ENCODE peak calls at places on chromosomes 16 and 17, in nine cellular contexts. One of them, this sample, is unnamed. For H3K27me3, the result is how much of the 10 kb centered on the place peaks cover.

GRCh38 chr17:78400581-78401240 is 22.3 kb downstream of the PGS1 start:
- ATAC-seq in upper lobe of right lung: no peak
- ATAC-seq in left lung: no peak
- ATAC-seq in lower lobe of right lung: no peak
- ATAC-seq in CD8-positive, alpha-beta T cell: no peak
- ATAC-seq in naive thymus-derived CD4-positive, alpha-beta T cell: no peak
- ATAC-seq in pancreas: no peak
- ATAC-seq in psoas muscle: no peak
- ATAC-seq in heart right ventricle: no peak
- ATAC-seq in this sample: no peak

GRCh38 chr17:31537558-31537957 is 146.1 kb downstream of the RAB11FIP4 start:
- ATAC-seq in upper lobe of right lung: no peak
- ATAC-seq in left lung: no peak
- ATAC-seq in lower lobe of right lung: peak
- ATAC-seq in CD8-positive, alpha-beta T cell: no peak
- ATAC-seq in naive thymus-derived CD4-positive, alpha-beta T cell: no peak
- ATAC-seq in pancreas: peak
- ATAC-seq in psoas muscle: no peak
- ATAC-seq in heart right ventricle: no peak
- ATAC-seq in this sample: peak

GRCh38 chr17:35529868-35530267 is 7.6 kb downstream of the SLFN12L start:
- ATAC-seq in upper lobe of right lung: no peak
- ATAC-seq in left lung: no peak
- ATAC-seq in lower lobe of right lung: no peak
- ATAC-seq in CD8-positive, alpha-beta T cell: peak
- ATAC-seq in naive thymus-derived CD4-positive, alpha-beta T cell: peak
- ATAC-seq in pancreas: no peak
- ATAC-seq in psoas muscle: no peak
- ATAC-seq in heart right ventricle: no peak
- ATAC-seq in this sample: no peak

GRCh38 chr16:55292491-55292890 is 31.5 kb upstream of the IRX6 start:
- ATAC-seq in upper lobe of right lung: no peak
- ATAC-seq in left lung: no peak
- ATAC-seq in lower lobe of right lung: no peak
- ATAC-seq in CD8-positive, alpha-beta T cell: no peak
- ATAC-seq in naive thymus-derived CD4-positive, alpha-beta T cell: no peak
- ATAC-seq in pancreas: no peak
- ATAC-seq in psoas muscle: no peak
- ATAC-seq in heart right ventricle: no peak
- ATAC-seq in this sample: no peak

GRCh38 chr17:18382441-18383078 is 5.0 kb downstream of the EVPLL start:
- ATAC-seq in upper lobe of right lung: no peak
- ATAC-seq in left lung: no peak
- ATAC-seq in lower lobe of right lung: no peak
- ATAC-seq in CD8-positive, alpha-beta T cell: no peak
- ATAC-seq in naive thymus-derived CD4-positive, alpha-beta T cell: no peak
- ATAC-seq in pancreas: no peak
- ATAC-seq in psoas muscle: no peak
- ATAC-seq in heart right ventricle: no peak
- ATAC-seq in this sample: no peak

GRCh38 chr17:8153550-8153956 is 1.3 kb upstream of the PER1 start:
- ATAC-seq in upper lobe of right lung: peak
- ATAC-seq in left lung: peak
- ATAC-seq in lower lobe of right lung: peak
- ATAC-seq in CD8-positive, alpha-beta T cell: no peak
- ATAC-seq in naive thymus-derived CD4-positive, alpha-beta T cell: no peak
- ATAC-seq in pancreas: peak
- ATAC-seq in psoas muscle: peak
- ATAC-seq in heart right ventricle: peak
- ATAC-seq in this sample: no peak

GRCh38 chr16:87681990-87682570 is 79.8 kb downstream of the JPH3 start:
- ATAC-seq in upper lobe of right lung: no peak
- ATAC-seq in left lung: peak
- ATAC-seq in lower lobe of right lung: no peak
- ATAC-seq in CD8-positive, alpha-beta T cell: peak
- ATAC-seq in naive thymus-derived CD4-positive, alpha-beta T cell: peak
- ATAC-seq in pancreas: no peak
- ATAC-seq in psoas muscle: no peak
- ATAC-seq in heart right ventricle: no peak
- ATAC-seq in this sample: no peak

GRCh38 chr16:89657442-89658220 is at the start of the genes CHMP1A and SPATA33:
- ATAC-seq in upper lobe of right lung: peak
- ATAC-seq in left lung: peak
- ATAC-seq in lower lobe of right lung: peak
- ATAC-seq in CD8-positive, alpha-beta T cell: peak
- ATAC-seq in naive thymus-derived CD4-positive, alpha-beta T cell: peak
- ATAC-seq in pancreas: peak
- ATAC-seq in psoas muscle: peak
- ATAC-seq in heart right ventricle: peak
- ATAC-seq in this sample: peak

GRCh38 chr17:65198653-65199382 is 61.6 kb downstream of the RGS9 start:
- ATAC-seq in upper lobe of right lung: peak
- ATAC-seq in left lung: peak
- ATAC-seq in lower lobe of right lung: peak
- ATAC-seq in CD8-positive, alpha-beta T cell: peak
- ATAC-seq in naive thymus-derived CD4-positive, alpha-beta T cell: peak
- ATAC-seq in pancreas: peak
- ATAC-seq in psoas muscle: peak
- ATAC-seq in heart right ventricle: peak
- ATAC-seq in this sample: no peak

GRCh38 chr17:20071824-20072691 is 62.9 kb downstream of the SPECC1 start:
- ATAC-seq in upper lobe of right lung: no peak
- ATAC-seq in left lung: no peak
- ATAC-seq in lower lobe of right lung: no peak
- ATAC-seq in CD8-positive, alpha-beta T cell: no peak
- ATAC-seq in naive thymus-derived CD4-positive, alpha-beta T cell: no peak
- ATAC-seq in pancreas: no peak
- ATAC-seq in psoas muscle: no peak
- ATAC-seq in heart right ventricle: no peak
- ATAC-seq in this sample: no peak

GRCh38 chr16:57382535-57383275 is 10.4 kb downstream of the CX3CL1 start:
- ATAC-seq in upper lobe of right lung: no peak
- ATAC-seq in left lung: no peak
- ATAC-seq in lower lobe of right lung: no peak
- ATAC-seq in CD8-positive, alpha-beta T cell: no peak
- ATAC-seq in naive thymus-derived CD4-positive, alpha-beta T cell: no peak
- ATAC-seq in pancreas: no peak
- ATAC-seq in psoas muscle: no peak
- ATAC-seq in heart right ventricle: no peak
- ATAC-seq in this sample: no peak

GRCh38 chr16:89312194-89312593 is 94.7 kb downstream of the ZNF778 start:
- ATAC-seq in upper lobe of right lung: no peak
- ATAC-seq in left lung: no peak
- ATAC-seq in lower lobe of right lung: peak
- ATAC-seq in CD8-positive, alpha-beta T cell: no peak
- ATAC-seq in naive thymus-derived CD4-positive, alpha-beta T cell: no peak
- ATAC-seq in pancreas: no peak
- ATAC-seq in psoas muscle: peak
- ATAC-seq in heart right ventricle: no peak
- ATAC-seq in this sample: no peak

GRCh38 chr17:74601944-74602572 is 10.0 kb upstream of the CD300LD start:
- ATAC-seq in upper lobe of right lung: peak
- ATAC-seq in left lung: peak
- ATAC-seq in lower lobe of right lung: peak
- ATAC-seq in CD8-positive, alpha-beta T cell: no peak
- ATAC-seq in naive thymus-derived CD4-positive, alpha-beta T cell: peak
- ATAC-seq in pancreas: peak
- ATAC-seq in psoas muscle: peak
- ATAC-seq in heart right ventricle: no peak
- ATAC-seq in this sample: no peak

GRCh38 chr16:80324371-80324770 is 216.4 kb upstream of the DYNLRB2 start:
- ATAC-seq in upper lobe of right lung: no peak
- ATAC-seq in left lung: no peak
- ATAC-seq in lower lobe of right lung: no peak
- ATAC-seq in CD8-positive, alpha-beta T cell: no peak
- ATAC-seq in naive thymus-derived CD4-positive, alpha-beta T cell: no peak
- ATAC-seq in pancreas: no peak
- ATAC-seq in psoas muscle: no peak
- ATAC-seq in heart right ventricle: no peak
- ATAC-seq in this sample: no peak

GRCh38 chr16:69607674-69608073 is 41.9 kb downstream of the NFAT5 start:
- ATAC-seq in upper lobe of right lung: no peak
- ATAC-seq in left lung: no peak
- ATAC-seq in lower lobe of right lung: no peak
- ATAC-seq in CD8-positive, alpha-beta T cell: no peak
- ATAC-seq in naive thymus-derived CD4-positive, alpha-beta T cell: no peak
- ATAC-seq in pancreas: no peak
- ATAC-seq in psoas muscle: no peak
- ATAC-seq in heart right ventricle: no peak
- ATAC-seq in this sample: no peak

GRCh38 chr17:12821376-12821940 is 32.2 kb downstream of the ARHGAP44 start:
- ATAC-seq in upper lobe of right lung: peak
- ATAC-seq in left lung: peak
- ATAC-seq in lower lobe of right lung: peak
- ATAC-seq in CD8-positive, alpha-beta T cell: no peak
- ATAC-seq in naive thymus-derived CD4-positive, alpha-beta T cell: no peak
- ATAC-seq in pancreas: no peak
- ATAC-seq in psoas muscle: no peak
- ATAC-seq in heart right ventricle: no peak
- ATAC-seq in this sample: no peak

GRCh38 chr17:55266051-55266957 is 1.5 kb downstream of the HLF start:
- ATAC-seq in upper lobe of right lung: peak
- ATAC-seq in left lung: peak
- ATAC-seq in lower lobe of right lung: peak
- ATAC-seq in CD8-positive, alpha-beta T cell: no peak
- ATAC-seq in naive thymus-derived CD4-positive, alpha-beta T cell: no peak
- ATAC-seq in pancreas: no peak
- ATAC-seq in psoas muscle: no peak
- ATAC-seq in heart right ventricle: peak
- ATAC-seq in this sample: peak
- H3K27me3 ChIP-seq in upper lobe of right lung: under half
- H3K27me3 ChIP-seq in left lung: under half
- H3K27me3 ChIP-seq in lower lobe of right lung: under half
- H3K27me3 ChIP-seq in CD8-positive, alpha-beta T cell: under half
- H3K27me3 ChIP-seq in naive thymus-derived CD4-positive, alpha-beta T cell: under half
- H3K27me3 ChIP-seq in pancreas: under half
- H3K27me3 ChIP-seq in psoas muscle: under half
- H3K27me3 ChIP-seq in heart right ventricle: under half
- H3K27me3 ChIP-seq in this sample: under half

GRCh38 chr17:50631908-50632571 is 2.6 kb upstream of the ABCC3 start:
- ATAC-seq in upper lobe of right lung: no peak
- ATAC-seq in left lung: peak
- ATAC-seq in lower lobe of right lung: no peak
- ATAC-seq in CD8-positive, alpha-beta T cell: no peak
- ATAC-seq in naive thymus-derived CD4-positive, alpha-beta T cell: no peak
- ATAC-seq in pancreas: no peak
- ATAC-seq in psoas muscle: no peak
- ATAC-seq in heart right ventricle: no peak
- ATAC-seq in this sample: no peak
- H3K27me3 ChIP-seq in upper lobe of right lung: under half
- H3K27me3 ChIP-seq in left lung: under half
- H3K27me3 ChIP-seq in lower lobe of right lung: half or more
- H3K27me3 ChIP-seq in CD8-positive, alpha-beta T cell: under half
- H3K27me3 ChIP-seq in naive thymus-derived CD4-positive, alpha-beta T cell: under half
- H3K27me3 ChIP-seq in pancreas: under half
- H3K27me3 ChIP-seq in psoas muscle: under half
- H3K27me3 ChIP-seq in heart right ventricle: half or more
- H3K27me3 ChIP-seq in this sample: half or more

DNA sequence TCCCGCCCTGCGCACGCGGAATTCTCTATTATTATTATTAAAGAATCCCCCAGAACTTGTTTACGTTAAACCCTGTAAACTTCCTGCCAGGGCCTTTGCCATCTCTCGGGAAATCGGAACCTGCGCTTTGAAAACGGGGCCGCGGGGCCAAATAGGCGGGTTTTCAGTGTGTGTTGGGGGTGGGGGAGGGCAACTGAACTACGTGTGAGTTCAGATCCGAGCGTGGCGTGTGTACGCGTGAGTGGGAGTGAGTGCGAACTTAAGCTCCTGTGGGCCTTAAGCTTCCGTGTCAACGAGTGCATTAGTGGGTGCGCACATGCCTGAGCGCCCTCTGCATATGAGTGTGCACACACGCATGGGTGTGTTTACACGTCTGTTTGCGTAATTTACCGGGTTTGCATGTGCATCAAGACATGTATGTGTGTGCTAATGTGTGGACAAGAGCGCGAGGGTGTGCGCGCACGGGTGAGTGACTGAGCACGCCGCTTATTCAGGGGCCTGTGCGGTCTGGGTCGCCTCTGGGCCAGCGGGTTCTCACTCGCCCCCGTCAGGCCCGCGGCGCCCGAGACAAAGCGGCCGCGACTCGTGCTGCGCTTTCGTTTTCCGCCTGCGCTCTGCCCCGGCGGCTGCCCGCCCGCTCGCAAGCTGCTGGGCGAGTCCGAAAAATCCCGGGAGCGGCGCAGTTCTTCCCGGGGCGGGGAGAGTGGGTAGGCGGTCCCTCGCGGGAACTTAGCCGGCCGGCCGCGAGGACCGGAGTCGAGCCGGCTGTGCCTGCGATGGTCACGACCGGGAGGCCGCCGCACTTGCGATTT is 1.2 kb upstream of the FOXF1 start:
- ATAC-seq in upper lobe of right lung: peak
- ATAC-seq in left lung: peak
- ATAC-seq in lower lobe of right lung: peak
- ATAC-seq in CD8-positive, alpha-beta T cell: no peak
- ATAC-seq in naive thymus-derived CD4-positive, alpha-beta T cell: no peak
- ATAC-seq in pancreas: peak
- ATAC-seq in psoas muscle: peak
- ATAC-seq in heart right ventricle: peak
- ATAC-seq in this sample: peak
- H3K27me3 ChIP-seq in upper lobe of right lung: half or more
- H3K27me3 ChIP-seq in left lung: half or more
- H3K27me3 ChIP-seq in lower lobe of right lung: half or more
- H3K27me3 ChIP-seq in CD8-positive, alpha-beta T cell: under half
- H3K27me3 ChIP-seq in naive thymus-derived CD4-positive, alpha-beta T cell: under half
- H3K27me3 ChIP-seq in pancreas: under half
- H3K27me3 ChIP-seq in psoas muscle: under half
- H3K27me3 ChIP-seq in heart right ventricle: half or more
- H3K27me3 ChIP-seq in this sample: half or more

DNA sequence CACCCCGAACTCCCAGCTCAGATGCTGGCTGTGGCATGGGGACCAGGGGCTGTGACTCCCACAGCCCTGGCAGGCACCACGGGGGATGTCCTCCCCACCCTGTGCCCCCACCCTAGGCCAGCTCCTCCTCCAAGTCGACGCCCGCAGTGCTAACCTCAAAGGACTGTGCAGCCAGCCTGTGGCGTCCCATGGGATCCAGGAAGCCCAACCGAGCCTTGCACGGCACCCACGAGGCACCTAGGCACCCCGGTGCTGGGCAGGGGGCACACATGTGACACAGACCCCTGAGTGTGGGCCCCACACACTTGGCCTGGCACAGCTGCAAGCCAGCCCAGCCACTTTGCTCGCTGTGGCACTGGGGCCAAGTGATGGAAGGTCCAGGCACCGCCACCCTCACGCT is 3.9 kb downstream of the GCGR start:
- ATAC-seq in upper lobe of right lung: no peak
- ATAC-seq in left lung: no peak
- ATAC-seq in lower lobe of right lung: no peak
- ATAC-seq in CD8-positive, alpha-beta T cell: no peak
- ATAC-seq in naive thymus-derived CD4-positive, alpha-beta T cell: no peak
- ATAC-seq in pancreas: no peak
- ATAC-seq in psoas muscle: no peak
- ATAC-seq in heart right ventricle: no peak
- ATAC-seq in this sample: no peak
- H3K27me3 ChIP-seq in upper lobe of right lung: half or more
- H3K27me3 ChIP-seq in left lung: under half
- H3K27me3 ChIP-seq in lower lobe of right lung: half or more
- H3K27me3 ChIP-seq in CD8-positive, alpha-beta T cell: under half
- H3K27me3 ChIP-seq in naive thymus-derived CD4-positive, alpha-beta T cell: under half
- H3K27me3 ChIP-seq in pancreas: under half
- H3K27me3 ChIP-seq in psoas muscle: under half
- H3K27me3 ChIP-seq in heart right ventricle: half or more
- H3K27me3 ChIP-seq in this sample: half or more